ENCODE peak calls at places on chromosomes 5 and 9, in nine cellular contexts. C, B, R, N, L, Q, J, X and M are unnamed samples.

GRCh38 chr5:172902497-172903472 is 56.4 kb upstream of the RPL26L1 start:
- DNase-seq in C (peak), B (peak), R (no peak), N (peak), L (no peak), Q (peak), J (peak), X (no peak), M (peak)

GRCh38 chr9:83441390-83441789 is 96.8 kb downstream of the FRMD3 start:
- DNase-seq in C (no peak), B (no peak), R (no peak), N (no peak), L (no peak), Q (peak), J (no peak), X (no peak), M (no peak)

GRCh38 chr5:108728566-108729305 is 19.0 kb upstream of the FER start:
- DNase-seq in C (no peak), B (no peak), R (peak), N (no peak), L (peak), Q (no peak), J (no peak), X (no peak), M (no peak)

GRCh38 chr5:59346514-59346913 is 547.0 kb downstream of the PDE4D start:
- DNase-seq in C (no peak), B (no peak), R (no peak), N (no peak), L (no peak), Q (no peak), J (no peak), X (no peak), M (no peak)

GRCh38 chr9:90002299-90003045 is 397.7 kb downstream of the GADD45G start:
- DNase-seq in C (no peak), B (no peak), R (no peak), N (no peak), L (no peak), Q (no peak), J (no peak), X (no peak), M (no peak)

GRCh38 chr9:82104252-82104651 is 115.7 kb downstream of the SPATA31D1 start:
- DNase-seq in C (no peak), B (no peak), R (no peak), N (no peak), L (no peak), Q (no peak), J (no peak), X (no peak), M (no peak)

GRCh38 chr5:59506285-59506877 is 387.1 kb downstream of the PDE4D start:
- DNase-seq in C (no peak), B (peak), R (no peak), N (no peak), L (peak), Q (peak), J (peak), X (peak), M (peak)

GRCh38 chr9:135479469-135480052 is at the start of gene PPP1R26:
- DNase-seq in C (no peak), B (no peak), R (no peak), N (no peak), L (no peak), Q (peak), J (peak), X (no peak), M (no peak)

GRCh38 chr9:104895572-104895971 is 32.4 kb downstream of the ABCA1 start:
- DNase-seq in C (no peak), B (peak), R (no peak), N (no peak), L (no peak), Q (peak), J (no peak), X (no peak), M (peak)

GRCh38 chr5:140113699-140114263 is at the start of gene PURA:
- DNase-seq in C (peak), B (peak), R (peak), N (peak), L (peak), Q (peak), J (peak), X (peak), M (peak)